ENCODE peak calls at places on chromosome 19, in four cellular contexts. M is upper lobe of left lung, E is right cardiac atrium, B is left lung. D is an unnamed sample.

GRCh38 chr19:38683393-38684077 is 36.1 kb downstream of the ACTN4 start:
- ATAC-seq in E (peak), B (peak), M (peak), D (peak)

GRCh38 chr19:29515233-29515619 is 10.6 kb upstream of the VSTM2B start:
- ATAC-seq in B (no peak), E (no peak), M (no peak), D (no peak)

GRCh38 chr19:18659281-18660050 is 22.6 kb downstream of the KLHL26 start:
- ATAC-seq in E (peak), M (no peak), B (peak), D (peak)

GRCh38 chr19:35846038-35846668 is 6.2 kb downstream of the NPHS1 start:
- ATAC-seq in B (peak), M (no peak), E (no peak), D (no peak)

GRCh38 chr19:7916908-7917291 is 2.3 kb downstream of the TGFBR3L start:
- ATAC-seq in M (no peak), E (no peak), B (no peak), D (no peak)

GRCh38 chr19:4768934-4769777 is 22.4 kb upstream of the FEM1A start:
- ATAC-seq in B (peak), M (peak), E (peak), D (peak)

GRCh38 chr19:45517238-45517637 is 10.0 kb downstream of the VASP start:
- ATAC-seq in E (no peak), M (no peak), B (no peak), D (no peak)

GRCh38 chr19:45087531-45087930 is 5.4 kb upstream of the PPP1R37 start:
- ATAC-seq in M (no peak), B (no peak), E (no peak), D (no peak)

GRCh38 chr19:44891016-44891882 is at the start of gene TOMM40:
- ATAC-seq in E (no peak), B (no peak), M (no peak), D (no peak)

GRCh38 chr19:15390814-15391213 is 11.2 kb upstream of the AKAP8 start:
- ATAC-seq in B (no peak), M (no peak), E (no peak), D (no peak)

GRCh38 chr19:18173054-18173571 is 500 bp upstream of the IFI30 start:
- ATAC-seq in E (peak), M (peak), B (peak), D (peak)

GRCh38 chr19:21835429-21835809 is 563 bp downstream of the ZNF43 start:
- ATAC-seq in M (no peak), E (no peak), B (no peak), D (no peak)

GRCh38 chr19:5423567-5424125 is 31.6 kb upstream of the ZNRF4 start:
- ATAC-seq in M (no peak), B (no peak), E (no peak), D (no peak)

GRCh38 chr19:23395041-23395721 is at the start of gene ZNF91:
- ATAC-seq in M (peak), B (peak), E (peak), D (peak)

GRCh38 chr19:45467456-45468158 is at the start of gene FOSB:
- ATAC-seq in M (peak), B (peak), E (peak), D (peak)

GRCh38 chr19:1863308-1863637 is at the start of gene KLF16:
- ATAC-seq in M (no peak), B (no peak), E (no peak), D (no peak)

GRCh38 chr19:19429361-19429760 is 23.9 kb downstream of the GATAD2A start:
- ATAC-seq in E (no peak), B (no peak), M (no peak), D (no peak)

GRCh38 chr19:5345895-5346386 is 5.3 kb upstream of the PTPRS start:
- ATAC-seq in M (no peak), E (peak), B (no peak), D (no peak)

GRCh38 chr19:19488041-19488874 is 27.1 kb downstream of the TSSK6 start:
- ATAC-seq in E (no peak), M (no peak), B (peak), D (no peak)

GRCh38 chr19:19427302-19427701 is 21.8 kb downstream of the GATAD2A start:
- ATAC-seq in M (no peak), E (no peak), B (no peak), D (no peak)

GRCh38 chr19:19482785-19483625 is 32.3 kb downstream of the TSSK6 start:
- ATAC-seq in M (no peak), B (no peak), E (peak), D (no peak)

GRCh38 chr19:11434703-11435056 is 241 bp downstream of the ODAD3 start:
- ATAC-seq in B (no peak), M (peak), E (no peak), D (no peak)

GRCh38 chr19:6531163-6531955 is 533 bp downstream of the TNFSF9 start:
- ATAC-seq in B (peak), M (no peak), E (peak), D (no peak)

GRCh38 chr19:19051478-19052213 is 12.1 kb upstream of the SLC25A42 start:
- ATAC-seq in E (no peak), B (no peak), M (no peak), D (no peak)

GRCh38 chr19:58338825-58339558 is 12.2 kb downstream of the ZSCAN22 start:
- ATAC-seq in E (peak), B (no peak), M (no peak), D (no peak)

GRCh38 chr19:7211191-7211988 is 82.8 kb downstream of the INSR start:
- ATAC-seq in E (peak), M (peak), B (peak), D (peak)

GRCh38 chr19:19444694-19445155 is 39.2 kb downstream of the GATAD2A start:
- ATAC-seq in B (peak), M (peak), E (peak), D (no peak)

GRCh38 chr19:12705654-12706331 is 9.4 kb upstream of the FBXW9 start:
- ATAC-seq in E (no peak), B (no peak), M (no peak), D (no peak)

GRCh38 chr19:51688665-51689571 is 4.2 kb upstream of the SPACA6 start:
- ATAC-seq in M (peak), B (peak), E (peak), D (peak)

GRCh38 chr19:40640744-40641143 is 39.6 kb downstream of the LTBP4 start:
- ATAC-seq in E (peak), B (peak), M (peak), D (no peak)

GRCh38 chr19:29724102-29724641 is 9.1 kb upstream of the C19orf12 start:
- ATAC-seq in M (no peak), E (peak), B (no peak), D (no peak)

GRCh38 chr19:40561947-40562346 is 14.7 kb upstream of the SHKBP1 start:
- ATAC-seq in B (no peak), E (no peak), M (no peak), D (no peak)

GRCh38 chr19:46533085-46534081 is 37.7 kb upstream of the PNMA8B start:
- ATAC-seq in E (no peak), M (no peak), B (no peak), D (no peak)

GRCh38 chr19:28727133-28727834 is 485.7 kb downstream of the UQCRFS1 start:
- ATAC-seq in B (no peak), E (peak), M (no peak), D (no peak)

GRCh38 chr19:32976223-32976805 is 4.3 kb downstream of the FAAP24 start:
- ATAC-seq in E (no peak), B (peak), M (no peak), D (no peak)

GRCh38 chr19:18479964-18480723 is 41.7 kb downstream of the ELL start:
- ATAC-seq in B (peak), E (peak), M (peak), D (peak)

GRCh38 chr19:3547767-3548282 is 8.9 kb downstream of the TEKTIP1 start:
- ATAC-seq in B (no peak), M (no peak), E (no peak), D (no peak)

GRCh38 chr19:3548594-3548993 is 8.8 kb downstream of the MFSD12 start:
- ATAC-seq in E (no peak), M (no peak), B (no peak), D (no peak)

GRCh38 chr19:3551808-3552095 is 5.6 kb downstream of the MFSD12 start:
- ATAC-seq in B (no peak), E (no peak), M (no peak), D (no peak)

GRCh38 chr19:3550947-3551807 is 6.2 kb downstream of the MFSD12 start:
- ATAC-seq in B (no peak), M (no peak), E (no peak), D (no peak)

GRCh38 chr19:3549816-3550215 is 7.6 kb downstream of the MFSD12 start:
- ATAC-seq in M (no peak), E (no peak), B (no peak), D (no peak)
- H3K4me3 ChIP-seq in M (no peak), E (no peak), B (no peak), D (no peak)

GRCh38 chr19:708154-709141 is at the start of gene PALM:
- ATAC-seq in E (peak), M (no peak), B (no peak), D (peak)

GRCh38 chr19:709965-710714 is 1.4 kb downstream of the PALM start:
- ATAC-seq in E (peak), B (peak), M (peak), D (peak)

GRCh38 chr19:709196-709964 is 645 bp downstream of the PALM start:
- ATAC-seq in E (peak), B (peak), M (peak), D (peak)

GRCh38 chr19:711224-711623 is 2.5 kb downstream of the PALM start:
- ATAC-seq in B (no peak), M (no peak), E (no peak), D (no peak)

DNA sequence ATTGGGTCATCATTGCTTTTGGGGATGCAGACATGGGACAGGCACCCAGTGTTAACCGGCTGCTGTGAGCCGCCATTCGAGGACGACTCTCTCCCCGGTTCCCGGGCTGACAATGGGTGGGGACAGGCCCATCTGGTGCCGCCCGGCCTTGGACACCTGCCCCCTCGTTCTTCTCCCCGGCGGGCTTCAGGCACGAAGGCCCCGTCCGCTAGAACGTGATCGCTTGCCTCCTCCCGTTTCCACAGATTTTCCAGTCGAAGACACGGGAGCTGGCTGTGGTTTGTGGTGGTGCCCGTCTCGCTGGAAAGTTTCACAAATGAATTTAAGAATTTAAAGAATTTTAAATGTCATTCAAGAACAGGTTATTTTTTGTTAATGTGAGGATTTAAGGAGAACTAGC is 2.0 kb downstream of the PALM start:
- ATAC-seq in E (no peak), M (no peak), B (no peak), D (no peak)
- H3K4me3 ChIP-seq in E (peak), M (no peak), B (no peak), D (peak)

GRCh38 chr19:49423278-49423984 is at the start of gene PTH2:
- ATAC-seq in M (no peak), B (no peak), E (no peak), D (no peak)

GRCh38 chr19:49420227-49420626 is 3.0 kb downstream of the PTH2 start:
- ATAC-seq in E (no peak), M (no peak), B (no peak), D (no peak)

GRCh38 chr19:49422407-49423277 is 599 bp downstream of the PTH2 start:
- ATAC-seq in E (peak), B (peak), M (no peak), D (peak)

GRCh38 chr19:49421039-49421877 is 2.0 kb downstream of the PTH2 start:
- ATAC-seq in B (peak), M (peak), E (peak), D (no peak)

GRCh38 chr19:49421878-49422202 is 1.4 kb downstream of the PTH2 start:
- ATAC-seq in E (no peak), B (no peak), M (no peak), D (no peak)
- H3K4me3 ChIP-seq in E (no peak), B (no peak), M (no peak), D (no peak)

GRCh38 chr19:47569331-47569730 is 3.6 kb downstream of the ZNF541 start:
- ATAC-seq in E (no peak), B (peak), M (no peak), D (no peak)

GRCh38 chr19:47572635-47573034 is 313 bp downstream of the ZNF541 start:
- ATAC-seq in M (no peak), B (no peak), E (no peak), D (no peak)

DNA sequence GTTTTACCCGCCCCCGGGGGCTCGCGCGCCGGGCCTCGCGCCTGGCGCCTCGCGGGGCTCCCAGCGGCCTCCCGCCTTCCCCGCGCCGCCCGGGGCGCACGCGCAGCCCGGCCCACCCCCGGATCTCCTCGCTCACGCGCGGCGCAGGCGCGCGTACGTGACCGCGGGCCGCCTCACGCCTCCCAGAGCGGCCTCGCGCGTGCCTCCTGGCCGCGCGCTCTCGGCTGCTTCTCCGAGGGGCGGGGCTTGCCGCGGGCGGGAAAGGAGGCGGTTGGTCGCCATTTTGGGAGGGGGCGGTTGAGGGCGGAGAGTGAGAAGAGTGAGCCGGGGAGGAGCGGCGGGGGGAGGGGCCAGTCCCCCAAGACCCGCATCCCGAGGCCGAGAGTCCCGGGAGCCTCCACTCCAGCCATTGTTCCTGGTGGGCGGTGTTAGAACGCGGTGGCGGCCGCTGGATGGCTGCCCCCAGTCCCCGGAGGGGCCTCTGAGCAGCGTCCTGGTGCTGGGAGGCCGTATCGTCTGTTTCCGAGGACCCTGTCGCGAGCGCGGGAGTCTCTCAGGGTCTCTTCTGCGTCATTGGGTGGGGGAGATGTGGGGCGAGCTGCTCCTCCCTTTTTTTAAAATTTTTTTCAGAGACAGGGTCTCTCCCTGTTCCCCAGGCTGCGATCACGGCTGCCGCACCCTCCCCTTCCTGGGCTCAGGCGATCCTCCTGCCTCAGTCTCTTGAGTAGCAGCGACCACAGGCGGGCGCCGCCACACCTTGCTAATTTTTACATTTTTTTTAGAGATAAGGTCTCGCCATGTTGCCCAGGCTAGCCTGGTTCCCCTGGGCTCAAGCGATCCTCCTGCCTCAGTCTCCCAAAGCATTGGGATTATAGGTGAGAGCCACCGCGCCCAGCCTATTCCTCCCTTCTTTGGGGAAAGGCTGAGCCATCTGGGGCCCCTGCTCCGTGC is at the start of gene ZNF541:
- ATAC-seq in E (peak), B (peak), M (peak), D (peak)
- H3K4me3 ChIP-seq in E (peak), B (peak), M (peak), D (peak)

GRCh38 chr19:13951799-13952153 is 533 bp upstream of the DCAF15 start:
- ATAC-seq in B (no peak), M (no peak), E (no peak), D (no peak)
- H3K4me3 ChIP-seq in B (peak), M (peak), E (peak), D (peak)

GRCh38 chr19:50361290-50362029 is 4.0 kb downstream of the NAPSA start:
- ATAC-seq in M (peak), E (no peak), B (peak), D (no peak)

GRCh38 chr19:50362030-50362412 is 3.4 kb downstream of the NAPSA start:
- ATAC-seq in M (no peak), E (no peak), B (no peak), D (no peak)

GRCh38 chr19:50358483-50359431 is 6.7 kb downstream of the NAPSA start:
- ATAC-seq in B (no peak), M (no peak), E (peak), D (peak)

GRCh38 chr19:50357178-50358100 is 8.0 kb downstream of the NAPSA start:
- ATAC-seq in E (peak), B (peak), M (peak), D (peak)

DNA sequence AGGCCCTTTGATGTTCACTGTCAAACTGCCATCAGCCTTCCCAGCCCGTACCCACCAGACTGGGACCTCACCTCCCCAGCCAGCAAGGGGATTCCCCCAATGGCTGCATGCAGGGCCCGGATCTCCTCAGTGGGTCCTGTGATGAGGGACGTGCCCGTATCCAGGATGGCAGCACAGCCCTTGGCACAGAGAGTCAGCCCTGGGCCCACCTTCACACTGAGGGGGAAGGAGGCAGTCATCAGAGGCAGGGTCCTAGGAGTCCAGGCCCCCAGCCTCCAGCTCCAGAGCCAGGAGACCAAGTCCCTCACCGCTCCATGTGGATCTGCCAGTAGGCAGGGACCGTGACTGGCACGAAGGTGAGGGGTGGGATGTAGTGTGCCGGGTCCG is 6.0 kb downstream of the NAPSA start:
- ATAC-seq in B (no peak), M (no peak), E (no peak), D (no peak)
- H3K4me3 ChIP-seq in B (no peak), M (no peak), E (no peak), D (no peak)

GRCh38 chr19:10074153-10074552 is 12.0 kb upstream of the SHFL start:
- ATAC-seq in E (no peak), M (no peak), B (peak), D (no peak)

GRCh38 chr19:10070730-10071446 is 15.2 kb upstream of the SHFL start:
- ATAC-seq in M (peak), E (peak), B (no peak), D (no peak)

GRCh38 chr19:10068205-10068604 is 17.9 kb upstream of the SHFL start:
- ATAC-seq in E (no peak), B (no peak), M (no peak), D (no peak)

GRCh38 chr19:10069046-10069445 is 17.1 kb upstream of the SHFL start:
- ATAC-seq in E (no peak), M (no peak), B (no peak), D (no peak)
- H3K4me3 ChIP-seq in E (no peak), M (no peak), B (no peak), D (no peak)

GRCh38 chr19:43784251-43784980 is 3.6 kb upstream of the KCNN4 start:
- ATAC-seq in B (peak), M (peak), E (peak), D (peak)

GRCh38 chr19:43783636-43784035 is 2.9 kb upstream of the KCNN4 start:
- ATAC-seq in B (no peak), E (no peak), M (no peak), D (no peak)

GRCh38 chr19:43782311-43782660 is 1.5 kb upstream of the KCNN4 start:
- ATAC-seq in M (no peak), E (no peak), B (no peak), D (no peak)

GRCh38 chr19:43781630-43782310 is 997 bp upstream of the KCNN4 start:
- ATAC-seq in M (no peak), E (no peak), B (no peak), D (no peak)

DNA sequence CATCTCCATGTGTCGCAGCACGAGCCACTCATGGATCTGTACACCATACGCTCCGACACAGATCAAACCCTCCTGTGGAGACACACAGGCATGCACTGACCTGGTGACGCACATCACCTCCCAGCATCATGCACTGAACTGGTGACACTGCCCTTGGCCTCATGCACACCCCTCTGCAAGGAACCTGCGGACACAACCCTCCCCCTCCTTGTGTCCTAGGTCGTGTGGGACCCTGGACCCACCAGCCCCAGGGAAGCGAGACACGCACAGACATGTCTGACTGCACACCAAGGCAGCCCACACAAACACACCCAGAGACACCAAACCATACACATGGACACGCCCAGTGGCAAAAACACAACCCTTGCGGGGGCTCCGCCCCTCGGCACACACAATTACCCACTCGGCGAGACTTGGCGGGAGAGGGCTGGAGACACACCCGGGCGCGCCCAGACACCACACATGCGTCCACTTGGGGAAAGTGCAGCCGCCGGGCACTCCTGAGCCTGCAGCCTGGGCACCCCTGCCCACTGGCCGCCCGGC is 2.0 kb upstream of the KCNN4 start:
- ATAC-seq in M (no peak), B (no peak), E (no peak), D (no peak)
- H3K4me3 ChIP-seq in M (no peak), B (no peak), E (no peak), D (no peak)

D was measured in gastroesophageal sphincter.